ENCODE peak calls at places on chromosomes 4 and X, in eight cellular contexts. Y is neuronal stem cell; A is right cardiac atrium; B is sigmoid colon; P is fibroblast of lung; E is CD8-positive, alpha-beta T cell; V is K562; I is left lung. L is an unnamed sample.

GRCh38 chrX:28552882-28553829 is 34.1 kb upstream of the IL1RAPL1 start:
- DNase-seq in Y (no peak), A (no peak), B (no peak), P (no peak), E (no peak), V (no peak), I (no peak), L (no peak)

GRCh38 chr4:158094413-158095110 is 78.3 kb downstream of the GASK1B start:
- DNase-seq in Y (no peak), A (no peak), B (no peak), P (peak; percentile 96), E (no peak), V (no peak), I (no peak), L (no peak)

GRCh38 chr4:53541577-53542206 is 49.6 kb downstream of the LNX1 start:
- DNase-seq in Y (no peak), A (no peak), B (no peak), P (peak; percentile 96), E (no peak), V (no peak), I (no peak), L (no peak)

GRCh38 chrX:97597954-97598353 is 714.2 kb downstream of the RPA4 start:
- DNase-seq in Y (no peak), A (no peak), B (no peak), P (no peak), E (no peak), V (no peak), I (no peak), L (peak; percentile 2)

GRCh38 chr4:153138736-153139135 is 65.5 kb upstream of the TRIM2 start:
- DNase-seq in Y (no peak), A (no peak), B (no peak), P (no peak), E (no peak), V (no peak), I (no peak), L (no peak)

GRCh38 chrX:48071064-48071985 is at the start of gene ZNF630:
- DNase-seq in Y (peak; percentile 41), A (peak; percentile 75), B (peak; percentile 88), P (peak; percentile 68), E (peak; percentile 25), V (peak; percentile 39), I (peak; percentile 80), L (no peak)

GRCh38 chr4:148445071-148445902 is 3.1 kb upstream of the NR3C2 start:
- DNase-seq in Y (peak; percentile 70), A (peak; percentile 72), B (peak; percentile 85), P (peak; percentile 10), E (peak; percentile 74), V (peak; percentile 42), I (peak; percentile 53), L (no peak)

GRCh38 chrX:48761674-48762471 is at the start of gene GLOD5:
- DNase-seq in Y (no peak), A (no peak), B (no peak), P (peak; percentile 2), E (no peak), V (peak; percentile 46), I (peak; percentile 46), L (peak; percentile 35)

GRCh38 chr4:20687894-20688293 is 12.4 kb upstream of the PACRGL start:
- DNase-seq in Y (no peak), A (no peak), B (no peak), P (peak; percentile 90), E (no peak), V (no peak), I (no peak), L (no peak)

GRCh38 chrX:153348421-153348820 is 14.5 kb downstream of the ZNF275 start:
- DNase-seq in Y (no peak), A (no peak), B (no peak), P (no peak), E (no peak), V (no peak), I (no peak), L (no peak)

GRCh38 chrX:153351981-153352380 is 18.0 kb downstream of the ZNF275 start:
- DNase-seq in Y (no peak), A (no peak), B (no peak), P (no peak), E (no peak), V (no peak), I (no peak), L (no peak)

GRCh38 chrX:153353416-153353815 is 19.5 kb downstream of the ZNF275 start:
- DNase-seq in Y (no peak), A (no peak), B (no peak), P (no peak), E (no peak), V (no peak), I (no peak), L (no peak)

GRCh38 chrX:153349952-153350351 is 16.0 kb downstream of the ZNF275 start:
- DNase-seq in Y (no peak), A (no peak), B (no peak), P (no peak), E (no peak), V (no peak), I (no peak), L (no peak)

GRCh38 chrX:153352858-153353257 is 18.9 kb downstream of the ZNF275 start:
- DNase-seq in Y (no peak), A (no peak), B (no peak), P (no peak), E (no peak), V (no peak), I (no peak), L (no peak)
- H3K9me3 ChIP-seq in Y (no peaks in the 10 kb centered on the region), A (no peaks in the 10 kb centered on the region), B (no peaks in the 10 kb centered on the region), P (no peaks in the 10 kb centered on the region), E (no peaks in the 10 kb centered on the region), V (no peaks in the 10 kb centered on the region), I (no peaks in the 10 kb centered on the region), L (no peaks in the 10 kb centered on the region)

DNA sequence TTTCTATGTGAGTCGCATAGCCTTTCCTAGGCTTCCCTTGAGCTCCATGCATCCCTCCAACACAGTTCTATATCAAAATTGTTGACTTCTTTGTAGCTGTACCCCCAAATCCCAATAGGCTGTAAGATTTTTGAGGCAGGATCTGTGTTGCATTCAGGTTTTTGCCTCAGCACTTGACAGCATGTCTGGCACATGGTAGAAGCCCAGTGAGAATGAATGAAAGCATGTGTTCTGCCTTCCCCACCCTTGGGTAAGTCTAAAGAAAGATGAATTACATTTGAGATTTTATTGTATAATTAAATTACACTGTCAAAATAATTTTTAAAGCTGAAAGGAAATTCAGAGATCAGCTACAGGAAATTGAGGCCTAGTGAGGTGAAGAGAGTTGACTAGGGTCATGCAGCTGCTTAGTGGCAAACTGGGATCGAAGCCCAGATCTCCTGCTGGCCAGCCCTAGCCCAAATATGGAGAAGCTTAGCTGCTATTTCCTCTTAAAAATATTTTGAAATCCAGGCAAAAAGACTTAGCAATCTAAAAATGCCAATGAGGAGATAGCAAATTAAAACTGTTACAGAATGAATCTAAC is 122.5 kb downstream of the SPATA18 start:
- DNase-seq in Y (no peak), A (peak; percentile 65), B (no peak), P (no peak), E (no peak), V (no peak), I (peak; percentile 39), L (no peak)
- H3K27ac ChIP-seq in Y (no peak overlapping the region), A (no peak overlapping the region), B (no peak overlapping the region), P (no peak overlapping the region), E (no peak overlapping the region), V (no peak overlapping the region), I (no peak overlapping the region), L (no peak overlapping the region)

DNA sequence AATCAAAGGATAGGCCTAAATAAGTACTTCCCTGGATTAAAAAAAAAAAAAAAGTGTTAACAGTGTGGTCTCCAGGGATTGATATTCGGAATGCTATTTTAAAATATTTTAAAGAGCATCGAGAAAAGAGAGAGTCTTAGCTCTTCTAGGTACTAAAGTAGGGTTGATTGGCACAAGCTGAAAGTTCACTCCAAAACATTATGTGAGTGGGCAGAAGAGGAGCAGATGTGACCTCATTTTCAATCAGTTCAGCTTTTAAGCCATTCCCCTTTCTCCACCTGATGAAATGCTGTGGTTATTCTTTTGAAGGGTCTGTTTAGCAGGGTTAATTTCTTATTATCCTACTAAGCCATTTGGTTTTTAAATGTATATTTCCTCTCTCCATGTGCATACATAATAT is 69.1 kb downstream of the GALNT7 start:
- DNase-seq in Y (no peak), A (no peak), B (no peak), P (no peak), E (no peak), V (no peak), I (no peak), L (no peak)
- H3K4me1 ChIP-seq in Y (peaks cover 11% of the 10 kb centered on the region), A (no peaks in the 10 kb centered on the region), B (peaks cover 37% of the 10 kb centered on the region), P (peaks cover 3% of the 10 kb centered on the region), E (peaks cover 8% of the 10 kb centered on the region), V (peaks cover 9% of the 10 kb centered on the region), I (no peaks in the 10 kb centered on the region), L (peaks cover 12% of the 10 kb centered on the region)

GRCh38 chrX:69541959-69542358 is 37.8 kb downstream of the NALF2 start:
- DNase-seq in Y (no peak), A (no peak), B (no peak), P (no peak), E (no peak), V (no peak), I (no peak), L (no peak)
- H3K9me3 ChIP-seq in Y (no peaks in the 10 kb centered on the region), A (no peaks in the 10 kb centered on the region), B (no peaks in the 10 kb centered on the region), P (no peaks in the 10 kb centered on the region), E (no peaks in the 10 kb centered on the region), V (no peaks in the 10 kb centered on the region), I (no peaks in the 10 kb centered on the region), L (no peaks in the 10 kb centered on the region)

GRCh38 chrX:115895678-115896329 is 274.7 kb upstream of the AGTR2 start:
- DNase-seq in Y (no peak), A (no peak), B (no peak), P (no peak), E (no peak), V (no peak), I (no peak), L (no peak)
- H3K27ac ChIP-seq in Y (no peak overlapping the region), A (no peak overlapping the region), B (no peak overlapping the region), P (no peak overlapping the region), E (no peak overlapping the region), V (no peak overlapping the region), I (no peak overlapping the region), L (no peak overlapping the region)

GRCh38 chr4:98601719-98602118 is 56.7 kb downstream of the TSPAN5 start:
- DNase-seq in Y (no peak), A (no peak), B (no peak), P (no peak), E (no peak), V (no peak), I (no peak), L (no peak)

GRCh38 chr4:98602270-98602669 is 56.1 kb downstream of the TSPAN5 start:
- DNase-seq in Y (no peak), A (no peak), B (no peak), P (no peak), E (no peak), V (no peak), I (no peak), L (no peak)

GRCh38 chr4:98605216-98605615 is 53.2 kb downstream of the TSPAN5 start:
- DNase-seq in Y (no peak), A (no peak), B (no peak), P (peak; percentile 67), E (no peak), V (no peak), I (no peak), L (no peak)

GRCh38 chr4:98604723-98605122 is 53.7 kb downstream of the TSPAN5 start:
- DNase-seq in Y (no peak), A (no peak), B (no peak), P (peak; percentile 65), E (no peak), V (no peak), I (no peak), L (no peak)

GRCh38 chr4:98603683-98604573 is 54.5 kb downstream of the TSPAN5 start:
- DNase-seq in Y (no peak), A (no peak), B (no peak), P (peak; percentile 90), E (no peak), V (no peak), I (no peak), L (no peak)
- H3K4me1 ChIP-seq in Y (peaks cover 7% of the 10 kb centered on the region), A (no peaks in the 10 kb centered on the region), B (peaks cover 5% of the 10 kb centered on the region), P (peaks cover 5% of the 10 kb centered on the region), E (peaks cover 13% of the 10 kb centered on the region), V (no peaks in the 10 kb centered on the region), I (no peaks in the 10 kb centered on the region), L (no peaks in the 10 kb centered on the region)